ENCODE peak calls at places on chromosomes 13 and 19, in five cellular contexts. One of them, this sample, is unnamed. For H3K9me3, the result is how much of the 10 kb centered on the place peaks cover.

GRCh38 chr13:24165746-24166145 is 5.2 kb downstream of the SPATA13 start:
- DNase-seq in adrenal gland: no peak
- DNase-seq in transverse colon: no peak
- DNase-seq in ascending aorta: no peak
- DNase-seq in psoas muscle: no peak
- DNase-seq in this sample: no peak

GRCh38 chr13:32056316-32056715 is 24.7 kb downstream of the FRY start:
- DNase-seq in adrenal gland: no peak
- DNase-seq in transverse colon: peak
- DNase-seq in ascending aorta: no peak
- DNase-seq in psoas muscle: no peak
- DNase-seq in this sample: no peak

GRCh38 chr19:40502081-40502480 is 35.3 kb downstream of the SPTBN4 start:
- DNase-seq in adrenal gland: no peak
- DNase-seq in transverse colon: no peak
- DNase-seq in ascending aorta: no peak
- DNase-seq in psoas muscle: no peak
- DNase-seq in this sample: no peak

GRCh38 chr19:3178377-3178972 is at the start of gene S1PR4:
- DNase-seq in adrenal gland: no peak
- DNase-seq in transverse colon: peak
- DNase-seq in ascending aorta: no peak
- DNase-seq in psoas muscle: no peak
- DNase-seq in this sample: no peak

GRCh38 chr19:19451429-19452240 is 46.2 kb downstream of the GATAD2A start:
- DNase-seq in adrenal gland: no peak
- DNase-seq in transverse colon: no peak
- DNase-seq in ascending aorta: no peak
- DNase-seq in psoas muscle: no peak
- DNase-seq in this sample: no peak

GRCh38 chr19:42683917-42684513 is 56.3 kb downstream of the PSG3 start:
- DNase-seq in adrenal gland: no peak
- DNase-seq in transverse colon: no peak
- DNase-seq in ascending aorta: no peak
- DNase-seq in psoas muscle: no peak
- DNase-seq in this sample: peak

GRCh38 chr13:99709134-99709533 is 207.9 kb downstream of the TM9SF2 start:
- DNase-seq in adrenal gland: no peak
- DNase-seq in transverse colon: no peak
- DNase-seq in ascending aorta: no peak
- DNase-seq in psoas muscle: no peak
- DNase-seq in this sample: no peak

GRCh38 chr13:65597839-65598818 is 1632.0 kb downstream of the PCDH9 start:
- DNase-seq in adrenal gland: no peak
- DNase-seq in transverse colon: no peak
- DNase-seq in ascending aorta: no peak
- DNase-seq in psoas muscle: no peak
- DNase-seq in this sample: no peak

GRCh38 chr13:103195762-103196161 is 129.5 kb upstream of the SLC10A2 start:
- DNase-seq in adrenal gland: no peak
- DNase-seq in transverse colon: no peak
- DNase-seq in ascending aorta: no peak
- DNase-seq in psoas muscle: no peak
- DNase-seq in this sample: no peak

GRCh38 chr19:46866407-46867132 is 5.8 kb downstream of the ARHGAP35 start:
- DNase-seq in adrenal gland: peak
- DNase-seq in transverse colon: no peak
- DNase-seq in ascending aorta: no peak
- DNase-seq in psoas muscle: no peak
- DNase-seq in this sample: no peak

GRCh38 chr13:109744512-109745051 is 41.8 kb downstream of the IRS2 start:
- DNase-seq in adrenal gland: peak
- DNase-seq in transverse colon: peak
- DNase-seq in ascending aorta: no peak
- DNase-seq in psoas muscle: peak
- DNase-seq in this sample: peak

GRCh38 chr19:41646589-41647204 is 19.8 kb upstream of the CEACAM4 start:
- DNase-seq in adrenal gland: no peak
- DNase-seq in transverse colon: no peak
- DNase-seq in ascending aorta: no peak
- DNase-seq in psoas muscle: no peak
- DNase-seq in this sample: no peak

GRCh38 chr13:113139580-113139979 is 17.0 kb downstream of the F10 start:
- DNase-seq in adrenal gland: no peak
- DNase-seq in transverse colon: no peak
- DNase-seq in ascending aorta: peak
- DNase-seq in psoas muscle: no peak
- DNase-seq in this sample: no peak
- H3K9me3 ChIP-seq in adrenal gland: under half
- H3K9me3 ChIP-seq in transverse colon: under half
- H3K9me3 ChIP-seq in ascending aorta: under half
- H3K9me3 ChIP-seq in psoas muscle: under half
- H3K9me3 ChIP-seq in this sample: under half

GRCh38 chr13:90360785-90361184 is 986.7 kb upstream of the MIR17HG start:
- DNase-seq in adrenal gland: no peak
- DNase-seq in transverse colon: no peak
- DNase-seq in ascending aorta: no peak
- DNase-seq in psoas muscle: no peak
- DNase-seq in this sample: no peak
- H3K27ac ChIP-seq in adrenal gland: no peak
- H3K27ac ChIP-seq in transverse colon: no peak
- H3K27ac ChIP-seq in ascending aorta: no peak
- H3K27ac ChIP-seq in psoas muscle: no peak
- H3K27ac ChIP-seq in this sample: no peak

GRCh38 chr19:11948646-11949045 is 16.2 kb upstream of the ZNF763 start:
- DNase-seq in adrenal gland: no peak
- DNase-seq in transverse colon: no peak
- DNase-seq in ascending aorta: no peak
- DNase-seq in psoas muscle: no peak
- DNase-seq in this sample: no peak

GRCh38 chr19:11942843-11943108 is 17.9 kb downstream of the ZNF700 start:
- DNase-seq in adrenal gland: no peak
- DNase-seq in transverse colon: no peak
- DNase-seq in ascending aorta: no peak
- DNase-seq in psoas muscle: no peak
- DNase-seq in this sample: no peak

GRCh38 chr19:11942008-11942842 is 17.3 kb downstream of the ZNF700 start:
- DNase-seq in adrenal gland: no peak
- DNase-seq in transverse colon: no peak
- DNase-seq in ascending aorta: no peak
- DNase-seq in psoas muscle: no peak
- DNase-seq in this sample: no peak

GRCh38 chr19:11949201-11949600 is 15.6 kb upstream of the ZNF763 start:
- DNase-seq in adrenal gland: no peak
- DNase-seq in transverse colon: no peak
- DNase-seq in ascending aorta: no peak
- DNase-seq in psoas muscle: no peak
- DNase-seq in this sample: no peak

DNA sequence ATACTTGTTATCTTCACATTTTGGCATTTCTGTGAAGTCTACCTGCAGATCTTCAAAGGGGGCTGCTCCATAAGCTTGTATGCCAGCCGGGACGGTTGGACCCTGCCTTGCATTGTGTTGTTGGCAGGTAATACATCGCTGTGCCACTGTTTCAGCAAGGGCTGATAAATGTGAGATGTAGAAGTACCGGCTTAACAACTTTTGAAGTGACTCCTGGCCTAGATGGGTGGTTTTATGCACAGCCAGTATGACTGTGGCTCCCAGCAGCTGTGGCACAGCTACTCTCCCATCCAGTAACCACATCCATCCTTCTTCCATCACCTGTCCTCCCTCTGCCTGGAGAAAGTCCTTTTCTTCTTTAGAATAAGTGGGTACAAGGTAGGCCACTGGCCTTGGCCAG is 19.7 kb downstream of the ZNF700 start:
- DNase-seq in adrenal gland: no peak
- DNase-seq in transverse colon: no peak
- DNase-seq in ascending aorta: no peak
- DNase-seq in psoas muscle: no peak
- DNase-seq in this sample: no peak
- H3K9me3 ChIP-seq in adrenal gland: under half
- H3K9me3 ChIP-seq in transverse colon: half or more
- H3K9me3 ChIP-seq in ascending aorta: half or more
- H3K9me3 ChIP-seq in psoas muscle: half or more
- H3K9me3 ChIP-seq in this sample: half or more

DNA sequence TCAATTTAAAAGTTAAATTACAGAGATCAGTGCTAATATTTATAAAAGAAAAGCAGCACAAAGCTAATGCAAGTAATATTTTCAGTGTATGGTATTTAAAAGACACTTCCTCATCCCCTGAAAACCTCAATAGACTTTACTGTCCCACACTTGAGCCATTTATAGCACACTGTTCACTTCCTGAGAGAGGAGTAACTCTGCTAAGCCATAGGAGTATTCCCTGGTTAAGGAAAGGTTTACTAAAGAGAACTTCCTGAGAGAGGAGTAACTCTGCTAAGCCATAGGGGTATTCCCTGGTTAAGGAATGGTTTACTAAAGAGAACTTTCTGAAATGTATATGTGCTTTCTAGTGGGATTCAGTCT is 159.4 kb downstream of the NHLRC3 start:
- DNase-seq in adrenal gland: no peak
- DNase-seq in transverse colon: no peak
- DNase-seq in ascending aorta: no peak
- DNase-seq in psoas muscle: no peak
- DNase-seq in this sample: no peak
- H3K27ac ChIP-seq in adrenal gland: no peak
- H3K27ac ChIP-seq in transverse colon: no peak
- H3K27ac ChIP-seq in ascending aorta: no peak
- H3K27ac ChIP-seq in psoas muscle: no peak
- H3K27ac ChIP-seq in this sample: no peak

DNA sequence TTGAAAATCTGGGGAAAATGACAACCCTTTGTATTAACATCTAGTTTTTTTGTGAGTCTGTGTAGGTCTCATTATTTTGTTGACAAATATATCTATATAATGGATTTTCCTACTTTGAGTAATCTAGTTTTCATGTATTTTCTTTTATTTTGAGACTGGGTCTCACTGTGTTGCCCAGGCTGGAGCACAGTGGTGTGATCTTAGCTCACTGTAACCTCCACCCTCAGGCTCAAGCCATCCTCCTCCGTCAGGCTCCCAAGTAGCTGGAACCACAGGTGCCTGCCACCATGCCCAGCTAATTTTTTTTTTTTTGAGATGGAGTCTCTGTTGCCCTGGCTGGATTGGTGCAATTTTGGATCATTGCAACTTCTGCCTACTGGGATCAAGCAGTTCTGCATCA is 9.2 kb downstream of the ZNF525 start:
- DNase-seq in adrenal gland: no peak
- DNase-seq in transverse colon: no peak
- DNase-seq in ascending aorta: no peak
- DNase-seq in psoas muscle: no peak
- DNase-seq in this sample: no peak
- H3K9me3 ChIP-seq in adrenal gland: under half
- H3K9me3 ChIP-seq in transverse colon: under half
- H3K9me3 ChIP-seq in ascending aorta: under half
- H3K9me3 ChIP-seq in psoas muscle: under half
- H3K9me3 ChIP-seq in this sample: under half

DNA sequence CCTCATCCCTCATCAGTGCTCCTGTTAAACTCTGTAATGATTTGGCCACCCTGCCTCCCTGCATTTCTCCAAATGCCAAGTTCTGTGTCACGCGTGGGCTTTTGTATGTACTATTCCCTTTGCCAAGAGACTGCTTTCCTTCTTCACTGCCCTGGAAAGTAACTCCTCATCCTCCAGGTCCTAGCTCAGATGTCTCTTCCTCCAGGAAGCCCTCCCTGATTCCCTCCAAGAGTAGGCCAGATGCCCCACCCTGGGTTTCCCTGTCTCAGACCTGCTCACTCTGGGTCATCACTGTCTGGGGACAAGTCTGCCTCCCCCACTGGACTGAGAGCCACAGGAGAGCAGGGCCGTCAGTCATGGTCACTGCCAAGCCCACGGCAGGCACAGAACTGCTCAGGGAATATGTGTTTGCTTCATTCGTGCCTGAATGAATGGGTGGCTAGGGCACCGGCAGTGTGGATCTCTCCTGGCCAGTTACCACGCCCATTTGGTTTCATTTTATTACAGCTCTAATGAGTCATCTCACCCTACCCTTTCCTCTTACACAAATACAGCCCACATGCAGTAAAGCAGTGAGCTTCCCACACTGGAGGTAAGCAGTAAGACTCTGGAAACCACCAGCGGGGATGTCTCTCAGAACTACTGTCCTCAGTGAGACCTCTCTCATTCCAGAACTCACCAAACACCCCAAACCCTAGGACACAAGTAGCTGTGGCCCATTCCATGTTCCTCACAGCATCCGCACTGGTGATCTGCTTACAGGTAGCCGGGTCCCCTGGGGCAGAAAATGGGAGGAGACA is 12.1 kb upstream of the GPR4 start:
- DNase-seq in adrenal gland: no peak
- DNase-seq in transverse colon: peak
- DNase-seq in ascending aorta: no peak
- DNase-seq in psoas muscle: no peak
- DNase-seq in this sample: peak
- H3K27ac ChIP-seq in adrenal gland: no peak
- H3K27ac ChIP-seq in transverse colon: peak
- H3K27ac ChIP-seq in ascending aorta: peak
- H3K27ac ChIP-seq in psoas muscle: peak
- H3K27ac ChIP-seq in this sample: peak